ENCODE peak calls at places on chromosomes 6 and 20, in seven cellular contexts. K is neural crest cell; S is bronchial epithelial cell; B is DMS153; N is effector memory CD8-positive, alpha-beta T cell; W is transverse colon; D is breast epithelium. H is an unnamed sample.

GRCh38 chr6:83574783-83575182 is 62.4 kb downstream of the PRSS35 start:
- DNase-seq in K (no peak), S (no peak), B (no peak), N (no peak), W (no peak), D (no peak), H (no peak)

GRCh38 chr6:24492475-24492874 is 2.3 kb upstream of the ALDH5A1 start:
- DNase-seq in K (no peak), S (no peak), B (no peak), N (no peak), W (peak), D (no peak), H (no peak)

GRCh38 chr6:83536034-83536646 is 23.8 kb downstream of the PRSS35 start:
- DNase-seq in K (peak), S (peak), B (no peak), N (peak), W (peak), D (no peak), H (no peak)

GRCh38 chr20:19114410-19114809 is 98.0 kb upstream of the SLC24A3 start:
- DNase-seq in K (no peak), S (peak), B (no peak), N (no peak), W (no peak), D (no peak), H (no peak)

GRCh38 chr20:17665756-17666155 is 16.3 kb downstream of the RRBP1 start:
- DNase-seq in K (no peak), S (no peak), B (no peak), N (no peak), W (no peak), D (no peak), H (no peak)

GRCh38 chr6:46940433-46941226 is 18.9 kb upstream of the ADGRF5 start:
- DNase-seq in K (no peak), S (no peak), B (peak), N (no peak), W (no peak), D (no peak), H (no peak)

GRCh38 chr6:90720404-90720803 is 133.5 kb upstream of the MAP3K7 start:
- DNase-seq in K (no peak), S (peak), B (no peak), N (no peak), W (no peak), D (no peak), H (no peak)

GRCh38 chr6:125136378-125136777 is 17.2 kb upstream of the TPD52L1 start:
- DNase-seq in K (no peak), S (no peak), B (no peak), N (no peak), W (no peak), D (no peak), H (no peak)

GRCh38 chr6:106025655-106026054 is 60.5 kb upstream of the PRDM1 start:
- DNase-seq in K (no peak), S (no peak), B (no peak), N (no peak), W (no peak), D (no peak), H (no peak)

GRCh38 chr6:75207211-75207984 is 1.5 kb upstream of the COL12A1 start:
- DNase-seq in K (peak), S (no peak), B (no peak), N (no peak), W (no peak), D (no peak), H (no peak)

GRCh38 chr6:138161118-138161433 is 663 bp upstream of the ARFGEF3 start:
- DNase-seq in K (no peak), S (no peak), B (no peak), N (no peak), W (no peak), D (no peak), H (no peak)

GRCh38 chr20:60272790-60273189 is 314.6 kb downstream of the CDH26 start:
- DNase-seq in K (no peak), S (no peak), B (no peak), N (no peak), W (no peak), D (no peak), H (no peak)

GRCh38 chr6:133724726-133725125 is 164.2 kb upstream of the TCF21 start:
- DNase-seq in K (no peak), S (no peak), B (no peak), N (no peak), W (no peak), D (no peak), H (no peak)

GRCh38 chr6:160088069-160088773 is 33.4 kb upstream of the SLC22A1 start:
- DNase-seq in K (peak), S (peak), B (no peak), N (no peak), W (peak), D (no peak), H (no peak)

GRCh38 chr20:46031701-46032254 is 2.8 kb downstream of the SLC12A5 start:
- DNase-seq in K (no peak), S (no peak), B (peak), N (no peak), W (no peak), D (no peak), H (no peak)

GRCh38 chr6:85404497-85405174 is 45.2 kb upstream of the NT5E start:
- DNase-seq in K (no peak), S (peak), B (no peak), N (no peak), W (peak), D (no peak), H (no peak)

GRCh38 chr20:1669304-1669703 is 11.7 kb upstream of the SIRPG start:
- DNase-seq in K (no peak), S (no peak), B (no peak), N (no peak), W (no peak), D (no peak), H (no peak)

GRCh38 chr6:14664616-14665315 is 547.2 kb downstream of the CD83 start:
- DNase-seq in K (peak), S (peak), B (peak), N (no peak), W (no peak), D (no peak), H (no peak)

GRCh38 chr6:41122918-41123317 is 31.2 kb downstream of the TREML1 start:
- DNase-seq in K (no peak), S (no peak), B (no peak), N (no peak), W (no peak), D (no peak), H (no peak)

GRCh38 chr6:123352279-123352678 is 284.5 kb downstream of the TRDN start:
- DNase-seq in K (no peak), S (no peak), B (no peak), N (no peak), W (no peak), D (no peak), H (no peak)

GRCh38 chr6:13908955-13909381 is 15.8 kb upstream of the RNF182 start:
- DNase-seq in K (peak), S (peak), B (peak), N (peak), W (peak), D (no peak), H (peak)

GRCh38 chr6:135318728-135319469 is 137.8 kb downstream of the MYB start:
- DNase-seq in K (no peak), S (no peak), B (no peak), N (no peak), W (no peak), D (no peak), H (no peak)

GRCh38 chr6:140071601-140072062 is 697.2 kb upstream of the CITED2 start:
- DNase-seq in K (no peak), S (peak), B (no peak), N (no peak), W (no peak), D (no peak), H (no peak)

GRCh38 chr6:72712921-72713320 is 91.1 kb downstream of the KCNQ5 start:
- DNase-seq in K (no peak), S (no peak), B (no peak), N (no peak), W (no peak), D (no peak), H (no peak)

H was measured in GM18507.